ENCODE peak calls at places on chromosome 9, in six cellular contexts. L is astrocyte of the cerebellum; M is progenitor cell of endocrine pancreas; N is activated CD4-positive, alpha-beta memory T cell treated with anti-CD3 and anti-CD28 coated beads for 36 hours; Q is NCI-H1930; O is mesendoderm. V is an unnamed sample.

GRCh38 chr9:19387317-19387716 is 7.3 kb upstream of the RPS6 start:
- DNase-seq in L (no peak), M (no peak), N (no peak), Q (no peak), O (no peak), V (no peak)

GRCh38 chr9:97591535-97591934 is 41.6 kb downstream of the TSTD2 start:
- DNase-seq in L (no peak), M (no peak), N (no peak), Q (no peak), O (no peak), V (no peak)

GRCh38 chr9:87792831-87793288 is 66.9 kb downstream of the CTSL start:
- DNase-seq in L (no peak), M (no peak), N (peak), Q (no peak), O (peak), V (peak)

GRCh38 chr9:16191691-16192402 is 639.0 kb downstream of the CCDC171 start:
- DNase-seq in L (peak), M (peak), N (peak), Q (peak), O (peak), V (peak)

GRCh38 chr9:89376741-89377140 is 58.4 kb downstream of the SECISBP2 start:
- DNase-seq in L (no peak), M (no peak), N (no peak), Q (no peak), O (no peak), V (no peak)

GRCh38 chr9:105290401-105290800 is 46.0 kb downstream of the SLC44A1 start:
- DNase-seq in L (no peak), M (no peak), N (no peak), Q (no peak), O (no peak), V (no peak)

GRCh38 chr9:35096035-35096849 is at the start of gene PIGO:
- DNase-seq in L (peak), M (peak), N (peak), Q (peak), O (peak), V (peak)

GRCh38 chr9:121871431-121872025 is 220.1 kb downstream of the DAB2IP start:
- DNase-seq in L (no peak), M (no peak), N (no peak), Q (no peak), O (no peak), V (peak)

GRCh38 chr9:98887918-98888510 is 55.7 kb upstream of the COL15A1 start:
- DNase-seq in L (no peak), M (no peak), N (no peak), Q (no peak), O (no peak), V (peak)

GRCh38 chr9:1458503-1458902 is 408.3 kb downstream of the DMRT2 start:
- DNase-seq in L (no peak), M (no peak), N (no peak), Q (no peak), O (no peak), V (peak)

GRCh38 chr9:19481971-19482404 is 73.2 kb downstream of the ACER2 start:
- DNase-seq in L (no peak), M (no peak), N (no peak), Q (no peak), O (no peak), V (no peak)

GRCh38 chr9:113573303-113573958 is 109.9 kb downstream of the RGS3 start:
- DNase-seq in L (no peak), M (no peak), N (no peak), Q (no peak), O (peak), V (no peak)

GRCh38 chr9:84271004-84271886 is 69.3 kb downstream of the SLC28A3 start:
- DNase-seq in L (no peak), M (no peak), N (peak), Q (no peak), O (peak), V (no peak)

GRCh38 chr9:108534741-108535140 is 321.0 kb downstream of the ACTL7B start:
- DNase-seq in L (peak), M (no peak), N (no peak), Q (no peak), O (no peak), V (peak)

GRCh38 chr9:137048655-137049543 is 2.9 kb upstream of the NPDC1 start:
- DNase-seq in L (no peak), M (no peak), N (no peak), Q (no peak), O (no peak), V (no peak)